ENCODE peak calls at places on chromosomes 4 and X, in eight cellular contexts. F is GM10248; T is CD8-positive, alpha-beta T cell; L is nephron progenitor cell; G is OCI-LY7; X is fibroblast of lung; K is upper lobe of right lung; S is kidney epithelial cell. B is an unnamed sample.

GRCh38 chr4:109754093-109754857 is 24.4 kb upstream of the PLA2G12A start:
- DNase-seq in F (no peak), T (no peak), L (no peak), G (no peak), X (no peak), K (no peak), S (no peak), B (no peak)

GRCh38 chr4:93912146-93912545 is 83.6 kb downstream of the ATOH1 start:
- DNase-seq in F (no peak), T (no peak), L (no peak), G (no peak), X (no peak), K (no peak), S (no peak), B (no peak)

GRCh38 chr4:113888006-113888405 is 91.4 kb downstream of the ARSJ start:
- DNase-seq in F (no peak), T (no peak), L (no peak), G (no peak), X (no peak), K (no peak), S (no peak), B (no peak)

GRCh38 chr4:113882668-113883067 is 96.8 kb downstream of the ARSJ start:
- DNase-seq in F (no peak), T (no peak), L (no peak), G (no peak), X (peak), K (no peak), S (no peak), B (no peak)

GRCh38 chr4:87896020-87896621 is 63.4 kb downstream of the MEPE start:
- DNase-seq in F (no peak), T (no peak), L (peak), G (no peak), X (peak), K (no peak), S (peak), B (no peak)

GRCh38 chrX:17375631-17376380 is 806 bp downstream of the NHS start:
- DNase-seq in F (no peak), T (no peak), L (peak), G (no peak), X (peak), K (peak), S (no peak), B (no peak)

GRCh38 chr4:71553605-71554004 is 214.8 kb downstream of the SLC4A4 start:
- DNase-seq in F (no peak), T (no peak), L (no peak), G (peak), X (peak), K (no peak), S (no peak), B (no peak)

GRCh38 chrX:74351760-74352159 is 47.8 kb downstream of the ZCCHC13 start:
- DNase-seq in F (no peak), T (no peak), L (no peak), G (no peak), X (peak), K (no peak), S (no peak), B (no peak)

GRCh38 chr4:143626134-143626859 is 74.2 kb downstream of the FREM3 start:
- DNase-seq in F (no peak), T (no peak), L (no peak), G (no peak), X (peak), K (no peak), S (no peak), B (no peak)

GRCh38 chrX:51891821-51892551 is 1.4 kb upstream of the MAGED1 start:
- DNase-seq in F (no peak), T (no peak), L (no peak), G (peak), X (peak), K (no peak), S (no peak), B (no peak)

GRCh38 chr4:109953556-109953955 is 40.9 kb downstream of the EGF start:
- DNase-seq in F (no peak), T (no peak), L (no peak), G (no peak), X (no peak), K (no peak), S (no peak), B (no peak)

GRCh38 chrX:119573840-119574393 is 446 bp upstream of the UBE2A start:
- DNase-seq in F (peak), T (no peak), L (no peak), G (peak), X (peak), K (no peak), S (no peak), B (no peak)

GRCh38 chrX:13721819-13722527 is 12.4 kb downstream of the TRAPPC2 start:
- DNase-seq in F (no peak), T (no peak), L (no peak), G (peak), X (peak), K (no peak), S (no peak), B (no peak)

GRCh38 chrX:121405826-121406225 is 358.4 kb downstream of the GLUD2 start:
- DNase-seq in F (no peak), T (no peak), L (no peak), G (no peak), X (no peak), K (no peak), S (no peak), B (no peak)

GRCh38 chr4:60759518-60760245 is 440.4 kb upstream of the ADGRL3 start:
- DNase-seq in F (no peak), T (no peak), L (no peak), G (no peak), X (no peak), K (no peak), S (no peak), B (no peak)

GRCh38 chrX:130916636-130917422 is 13.8 kb upstream of the ENOX2 start:
- DNase-seq in F (peak), T (peak), L (peak), G (peak), X (peak), K (no peak), S (no peak), B (no peak)

GRCh38 chr4:121876976-121877773 is 6.9 kb upstream of the BBS7 start:
- DNase-seq in F (no peak), T (no peak), L (no peak), G (no peak), X (peak), K (no peak), S (no peak), B (peak)

GRCh38 chr4:150369434-150370141 is 212.4 kb upstream of the MAB21L2 start:
- DNase-seq in F (no peak), T (no peak), L (no peak), G (no peak), X (no peak), K (no peak), S (no peak), B (no peak)

GRCh38 chr4:83129258-83129657 is 14.7 kb upstream of the PLAC8 start:
- DNase-seq in F (no peak), T (no peak), L (no peak), G (no peak), X (no peak), K (no peak), S (no peak), B (no peak)

GRCh38 chr4:150181536-150181935 is 103.3 kb downstream of the DCLK2 start:
- DNase-seq in F (no peak), T (no peak), L (no peak), G (no peak), X (peak), K (no peak), S (no peak), B (no peak)

GRCh38 chrX:98194036-98194435 is 1310.3 kb downstream of the RPA4 start:
- DNase-seq in F (no peak), T (no peak), L (no peak), G (peak), X (no peak), K (no peak), S (no peak), B (no peak)

GRCh38 chr4:16225996-16226815 is at the start of gene TAPT1:
- DNase-seq in F (peak), T (peak), L (peak), G (peak), X (peak), K (peak), S (no peak), B (peak)

GRCh38 chrX:13662537-13662841 is 9.5 kb downstream of the TCEANC start:
- DNase-seq in F (no peak), T (no peak), L (no peak), G (no peak), X (peak), K (no peak), S (no peak), B (no peak)

GRCh38 chr4:111736516-111736915 is 408.7 kb upstream of the FAM241A start:
- DNase-seq in F (no peak), T (no peak), L (no peak), G (no peak), X (no peak), K (no peak), S (no peak), B (no peak)

GRCh38 chr4:159541143-159541542 is 438.3 kb downstream of the RAPGEF2 start:
- DNase-seq in F (no peak), T (no peak), L (no peak), G (no peak), X (no peak), K (no peak), S (no peak), B (no peak)
- TF ChIP-seq CTCF in F (no peak), T (no peak), L (no peak), G (no peak), X (no peak), K (no peak), S (no peak), B (no peak)

DNA sequence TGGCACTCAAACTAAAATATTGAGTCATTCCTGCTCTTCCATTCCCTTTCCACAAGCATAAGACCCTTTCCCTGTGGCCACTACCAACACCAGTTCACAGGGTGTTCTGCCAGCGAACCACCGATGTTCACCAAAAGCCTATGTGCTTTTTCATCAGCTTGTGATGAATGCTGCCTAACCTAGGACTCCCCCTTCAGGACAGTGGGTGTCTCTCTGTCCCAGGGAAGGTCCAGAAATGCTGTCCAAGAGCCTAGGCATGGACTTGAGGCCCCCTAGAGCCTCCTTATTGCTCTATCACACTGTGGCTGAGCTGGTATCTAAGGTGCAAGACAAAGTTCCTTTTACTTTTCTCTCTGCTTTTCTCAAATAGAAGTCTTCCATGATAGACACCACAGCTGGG is 1015.6 kb downstream of the PCDH19 start:
- DNase-seq in F (no peak), T (no peak), L (no peak), G (no peak), X (no peak), K (no peak), S (no peak), B (no peak)
- TF ChIP-seq CTCF in F (no peak), T (no peak), L (no peak), G (no peak), X (no peak), K (no peak), S (no peak), B (no peak)

GRCh38 chr4:175253184-175253902 is 335.2 kb downstream of the ADAM29 start:
- DNase-seq in F (peak), T (no peak), L (no peak), G (peak), X (no peak), K (no peak), S (no peak), B (no peak)
- TF ChIP-seq CTCF in F (peak), T (no peak), L (no peak), G (peak), X (no peak), K (peak), S (peak), B (peak)

GRCh38 chr4:158051401-158052235 is 121.2 kb downstream of the GASK1B start:
- DNase-seq in F (no peak), T (no peak), L (no peak), G (no peak), X (peak), K (no peak), S (peak), B (no peak)
- TF ChIP-seq CTCF in F (no peak), T (no peak), L (no peak), G (no peak), X (no peak), K (no peak), S (no peak), B (no peak)

DNA sequence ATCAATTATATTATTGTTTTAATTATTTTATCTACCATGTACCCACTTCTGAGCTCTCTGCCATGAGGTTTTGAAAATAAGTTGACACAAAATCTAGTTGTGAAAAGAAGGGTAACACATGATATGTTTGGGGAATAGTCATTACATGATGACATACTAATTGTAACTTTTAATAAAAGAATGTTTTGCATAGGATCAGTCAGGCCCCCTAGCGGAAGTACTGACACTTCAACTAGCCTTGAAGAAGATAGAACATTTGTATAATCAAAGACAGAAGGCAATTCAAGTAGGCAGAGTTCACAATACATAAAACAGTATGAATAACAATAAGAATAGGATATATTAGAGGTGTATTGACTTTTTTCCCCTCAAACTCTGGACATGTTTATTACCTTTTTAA is 1191.0 kb upstream of the AGA start:
- DNase-seq in F (no peak), T (no peak), L (no peak), G (no peak), X (no peak), K (no peak), S (no peak), B (no peak)
- TF ChIP-seq CTCF in F (no peak), T (no peak), L (no peak), G (no peak), X (no peak), K (no peak), S (no peak), B (no peak)

GRCh38 chr4:45554423-45554822 is 569.4 kb downstream of the GABRG1 start:
- DNase-seq in F (no peak), T (no peak), L (no peak), G (no peak), X (peak), K (no peak), S (no peak), B (no peak)

GRCh38 chr4:45550766-45551366 is 573.0 kb downstream of the GABRG1 start:
- DNase-seq in F (no peak), T (no peak), L (no peak), G (no peak), X (no peak), K (no peak), S (no peak), B (no peak)
- TF ChIP-seq CTCF in F (no peak), T (no peak), L (no peak), G (no peak), X (no peak), K (no peak), S (no peak), B (peak)

GRCh38 chr4:115850799-115851509 is 737.5 kb upstream of the NDST4 start:
- DNase-seq in F (no peak), T (no peak), L (no peak), G (no peak), X (no peak), K (no peak), S (no peak), B (no peak)

GRCh38 chr4:115852767-115853091 is 739.3 kb upstream of the NDST4 start:
- DNase-seq in F (no peak), T (no peak), L (no peak), G (no peak), X (no peak), K (no peak), S (no peak), B (no peak)

GRCh38 chr4:115851918-115852766 is 738.7 kb upstream of the NDST4 start:
- DNase-seq in F (peak), T (no peak), L (peak), G (peak), X (peak), K (no peak), S (peak), B (no peak)
- TF ChIP-seq CTCF in F (peak), T (no peak), L (peak), G (peak), X (no peak), K (peak), S (peak), B (peak)

GRCh38 chrX:134526399-134526798 is 66.4 kb downstream of the HPRT1 start:
- DNase-seq in F (no peak), T (no peak), L (no peak), G (no peak), X (peak), K (no peak), S (no peak), B (no peak)

GRCh38 chrX:134528936-134529335 is 69.0 kb downstream of the HPRT1 start:
- DNase-seq in F (no peak), T (no peak), L (no peak), G (no peak), X (no peak), K (no peak), S (no peak), B (no peak)

GRCh38 chrX:134524181-134524580 is 64.2 kb downstream of the HPRT1 start:
- DNase-seq in F (no peak), T (no peak), L (no peak), G (no peak), X (no peak), K (no peak), S (no peak), B (no peak)

GRCh38 chrX:134529481-134529880 is 69.5 kb downstream of the HPRT1 start:
- DNase-seq in F (no peak), T (no peak), L (no peak), G (no peak), X (no peak), K (no peak), S (no peak), B (no peak)

GRCh38 chrX:134525086-134525792 is 65.3 kb downstream of the HPRT1 start:
- DNase-seq in F (no peak), T (no peak), L (no peak), G (no peak), X (peak), K (no peak), S (no peak), B (no peak)
- TF ChIP-seq CTCF in F (no peak), T (no peak), L (no peak), G (no peak), X (no peak), K (no peak), S (no peak), B (no peak)

DNA sequence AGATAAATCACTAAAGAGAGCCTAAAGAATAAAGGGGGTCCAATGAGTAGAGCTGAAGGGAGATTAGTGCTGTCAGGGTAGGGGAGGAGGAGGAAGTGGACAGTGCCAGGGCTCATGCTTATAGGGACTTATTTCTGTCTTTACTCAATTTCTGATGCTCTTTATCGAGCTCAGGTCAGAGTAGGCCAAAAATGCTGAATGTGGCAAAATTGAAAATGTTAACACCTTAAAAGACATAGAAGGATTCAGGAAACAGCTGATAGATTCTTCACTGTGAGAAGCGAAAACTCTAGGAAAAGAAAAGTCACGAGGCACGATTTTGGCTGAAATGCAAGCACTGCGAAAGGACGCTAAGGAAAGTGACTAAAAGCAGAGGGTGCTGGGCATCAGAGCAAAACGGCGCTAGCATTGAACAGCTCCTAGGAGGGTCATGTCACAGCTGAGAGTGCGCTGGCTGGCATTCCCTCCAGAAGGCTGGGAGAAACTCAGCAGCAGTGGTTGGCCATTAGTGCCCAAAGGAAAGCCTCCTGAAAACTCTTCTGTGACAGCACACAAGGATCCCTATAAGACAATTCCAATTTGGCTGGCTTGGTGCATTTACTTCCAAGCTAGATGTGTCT is 150.9 kb downstream of the HS6ST2 start:
- DNase-seq in F (no peak), T (no peak), L (no peak), G (no peak), X (no peak), K (no peak), S (no peak), B (no peak)
- TF ChIP-seq CTCF in F (no peak), T (no peak), L (no peak), G (no peak), X (no peak), K (no peak), S (no peak), B (no peak)

DNA sequence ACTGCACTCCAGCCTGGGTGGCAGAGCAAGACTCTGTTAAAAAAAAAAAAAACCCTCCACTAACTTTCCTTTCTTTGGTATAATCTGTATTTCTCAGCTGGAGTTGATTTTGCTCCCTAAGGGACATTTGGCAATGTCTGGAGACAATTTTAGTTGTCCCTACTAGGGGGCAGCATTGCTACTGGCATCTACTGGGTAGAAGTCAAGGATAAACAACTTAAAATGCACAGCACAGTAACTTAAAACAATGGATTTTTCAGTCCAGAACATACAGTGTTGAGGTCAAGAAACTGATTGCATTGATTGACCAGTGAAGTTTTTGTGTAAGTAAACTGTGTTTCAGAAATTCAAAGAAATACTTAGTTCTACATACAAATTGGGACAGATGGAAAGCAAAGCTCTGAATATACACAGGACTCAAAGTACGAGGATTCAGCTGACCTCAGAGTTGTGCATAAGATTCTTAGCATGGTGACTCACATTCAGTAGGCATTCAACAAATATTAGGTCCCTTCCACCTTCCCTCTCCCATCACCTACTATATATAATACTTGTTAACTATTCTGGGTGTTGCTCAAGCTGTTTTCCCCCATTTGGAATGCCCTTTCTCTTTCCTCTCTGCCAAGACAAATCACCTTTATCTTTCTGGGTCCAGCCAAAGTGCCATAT is 8.8 kb downstream of the DDX53 start:
- DNase-seq in F (peak), T (no peak), L (no peak), G (peak), X (peak), K (no peak), S (no peak), B (no peak)
- TF ChIP-seq CTCF in F (peak), T (no peak), L (peak), G (peak), X (peak), K (peak), S (peak), B (peak)

B was measured in D721Med.